ENCODE peak calls at places on chromosomes 6 and 20, in nine cellular contexts. O is activated CD4-positive, CD25-positive, alpha-beta regulatory T cell; M is activated gamma-delta T cell treated with anti-CD3 and anti-CD28 coated beads, Interleukin-2, amount 50 U/mL, for 16 hours; U is ureter; C is effector CD4-positive, alpha-beta T cell; T is fibroblast of villous mesenchyme; V is RWPE1; H is mucosa of descending colon; D is endothelial cell of umbilical vein. X is an unnamed sample.

GRCh38 chr6:43636312-43636667 is 650 bp downstream of the MAD2L1BP start:
- DNase-seq in D (no peak), V (no peak), H (no peak), C (no peak), T (peak; percentile 13), O (no peak), M (no peak), U (no peak), X (no peak)

GRCh38 chr6:157218371-157219198 is 104.7 kb downstream of the TMEM242 start:
- DNase-seq in T (no peak), M (no peak), H (no peak), O (no peak), D (no peak), V (no peak), C (no peak), U (no peak), X (no peak)

GRCh38 chr6:42419490-42420280 is 32.0 kb downstream of the TRERF1 start:
- DNase-seq in C (no peak), T (no peak), D (no peak), H (no peak), O (no peak), V (no peak), U (no peak), M (no peak), X (no peak)

GRCh38 chr20:14127831-14128230 is 132.5 kb downstream of the MACROD2 start:
- DNase-seq in V (no peak), U (no peak), C (no peak), H (no peak), T (no peak), M (no peak), D (no peak), O (no peak), X (no peak)

GRCh38 chr6:116016846-116017545 is 43.7 kb downstream of the FRK start:
- DNase-seq in T (peak; percentile 82), O (no peak), D (peak; percentile 52), M (no peak), U (no peak), H (peak; percentile 16), C (no peak), V (no peak), X (no peak)

GRCh38 chr6:71665931-71666330 is 220.4 kb upstream of the RIMS1 start:
- DNase-seq in O (no peak), C (no peak), M (no peak), D (no peak), U (no peak), H (no peak), V (no peak), T (no peak), X (no peak)

GRCh38 chr20:18288748-18289705 is 700 bp downstream of the ZNF133 start:
- DNase-seq in M (no peak), H (peak; percentile 16), C (no peak), T (peak; percentile 39), V (peak; percentile 39), U (no peak), O (no peak), D (no peak), X (no peak)

GRCh38 chr6:166556871-166557322 is 29.6 kb downstream of the RAMACL start:
- DNase-seq in H (peak; percentile 52), C (no peak), O (no peak), T (peak; percentile 60), D (peak; percentile 100), V (peak; percentile 96), M (no peak), U (peak; percentile 95), X (peak; percentile 92)

GRCh38 chr20:48378976-48379670 is 448.7 kb downstream of the PREX1 start:
- DNase-seq in M (no peak), O (no peak), C (no peak), D (no peak), V (no peak), H (no peak), T (no peak), U (no peak), X (no peak)

GRCh38 chr20:57620999-57621398 is 773 bp upstream of the ZBP1 start:
- DNase-seq in U (no peak), T (no peak), D (no peak), O (no peak), V (no peak), C (no peak), H (no peak), M (no peak), X (no peak)

GRCh38 chr20:25453035-25453810 is 45.8 kb downstream of the GINS1 start:
- DNase-seq in H (no peak), T (peak; percentile 75), D (peak; percentile 5), O (no peak), C (no peak), U (no peak), M (no peak), V (peak; percentile 73), X (peak; percentile 72)

GRCh38 chr6:127851197-127851596 is 49.7 kb downstream of the THEMIS start:
- DNase-seq in T (no peak), D (no peak), C (no peak), O (no peak), H (no peak), V (no peak), U (no peak), M (no peak), X (no peak)

GRCh38 chr20:2289475-2289874 is 6.3 kb upstream of the TGM3 start:
- DNase-seq in V (no peak), H (no peak), U (no peak), M (no peak), C (no peak), D (no peak), T (no peak), O (no peak), X (peak; percentile 67)

GRCh38 chr6:117548797-117549301 is 53.5 kb downstream of the GOPC start:
- DNase-seq in H (no peak), U (no peak), V (peak; percentile 80), M (no peak), O (no peak), D (peak; percentile 87), C (peak; percentile 6), T (peak; percentile 73), X (no peak)

GRCh38 chr20:12936020-12936419 is 72.8 kb upstream of the SPTLC3 start:
- DNase-seq in V (no peak), D (no peak), M (no peak), O (no peak), U (no peak), T (no peak), H (no peak), C (no peak), X (no peak)

GRCh38 chr20:36819662-36820061 is 46.1 kb upstream of the DSN1 start:
- DNase-seq in U (no peak), C (no peak), T (no peak), V (no peak), H (no peak), O (no peak), M (no peak), D (no peak), X (no peak)

GRCh38 chr20:51542894-51543788 is 622 bp upstream of the NFATC2 start:
- DNase-seq in D (no peak), M (no peak), H (no peak), C (no peak), V (no peak), U (no peak), T (no peak), O (no peak), X (no peak)

GRCh38 chr6:37695857-37696219 is 1.8 kb downstream of the MDGA1 start:
- DNase-seq in V (no peak), C (no peak), U (no peak), D (peak; percentile 10), T (no peak), M (no peak), O (no peak), H (no peak), X (no peak)

GRCh38 chr6:15392182-15392581 is 146.3 kb downstream of the JARID2 start:
- DNase-seq in C (no peak), O (no peak), V (no peak), H (no peak), D (no peak), U (no peak), T (no peak), M (no peak), X (no peak)

GRCh38 chr6:39157511-39157910 is 42.5 kb upstream of the SAYSD1 start:
- DNase-seq in T (no peak), M (no peak), O (no peak), V (no peak), D (no peak), C (no peak), U (no peak), H (no peak), X (no peak)

GRCh38 chr6:140051521-140052455 is 677.3 kb upstream of the CITED2 start:
- DNase-seq in C (no peak), T (peak; percentile 97), H (no peak), O (no peak), U (no peak), D (peak; percentile 41), M (no peak), V (peak; percentile 86), X (no peak)

GRCh38 chr20:4153251-4153650 is 137.9 kb upstream of the RNF24 start:
- DNase-seq in H (no peak), T (no peak), M (no peak), U (no peak), O (no peak), C (no peak), D (no peak), V (no peak), X (no peak)

X was measured in osteocyte.